ENCODE peak calls at places on chromosomes 5 and 9, in four cellular contexts. L, Z, T and K are unnamed samples.
A peak's percentile ranks its signal among the peaks of the same experiment; 100 is the strongest.

GRCh38 chr9:137136261-137136925 is 2.6 kb upstream of the GRIN1 start:
- DNase-seq in T (no peak), Z (no peak), L (no peak), K (no peak)

GRCh38 chr5:140329739-140330481 is 16.5 kb downstream of the HBEGF start:
- DNase-seq in T (no peak), L (peak; percentile 37), Z (no peak), K (no peak)

GRCh38 chr9:138059196-138059595 is 181.6 kb downstream of the CACNA1B start:
- DNase-seq in T (no peak), L (no peak), Z (no peak), K (no peak)

GRCh38 chr9:78559449-78559885 is 262.5 kb downstream of the PSAT1 start:
- DNase-seq in L (peak; percentile 92), T (no peak), Z (peak; percentile 91), K (no peak)

GRCh38 chr5:73433982-73434342 is 14.6 kb downstream of the FOXD1 start:
- DNase-seq in Z (peak; percentile 68), T (no peak), L (peak; percentile 58), K (no peak)

GRCh38 chr5:92215116-92215515 is 832.0 kb upstream of the ARRDC3 start:
- DNase-seq in T (no peak), L (no peak), Z (no peak), K (no peak)

GRCh38 chr5:152084476-152084875 is 159.8 kb upstream of the GLRA1 start:
- DNase-seq in L (no peak), T (no peak), Z (no peak), K (no peak)

GRCh38 chr9:104863180-104863883 is 64.6 kb downstream of the ABCA1 start:
- DNase-seq in T (no peak), L (peak; percentile 87), Z (peak; percentile 93), K (peak; percentile 64)

GRCh38 chr5:23591250-23591649 is 83.8 kb downstream of the PRDM9 start:
- DNase-seq in Z (no peak), T (no peak), L (no peak), K (no peak)

GRCh38 chr5:90640484-90641059 is 82.0 kb downstream of the ADGRV1 start:
- DNase-seq in Z (no peak), L (no peak), T (no peak), K (no peak)

GRCh38 chr5:74575741-74576538 is 64.6 kb downstream of the ENC1 start:
- DNase-seq in Z (peak; percentile 85), T (no peak), L (peak; percentile 73), K (no peak)

GRCh38 chr5:14131855-14132503 is 11.2 kb upstream of the TRIO start:
- DNase-seq in L (no peak), Z (no peak), T (no peak), K (no peak)

GRCh38 chr9:104279535-104280215 is 185.6 kb downstream of the SMC2 start:
- DNase-seq in L (no peak), Z (no peak), T (no peak), K (no peak)

GRCh38 chr5:77155179-77155839 is 55.2 kb upstream of the PDE8B start:
- DNase-seq in T (no peak), Z (no peak), L (no peak), K (no peak)

GRCh38 chr9:130660326-130660682 is 4.1 kb upstream of the PRDM12 start:
- DNase-seq in T (no peak), L (no peak), Z (no peak), K (no peak)

GRCh38 chr9:129889461-129889935 is 54.2 kb downstream of the USP20 start:
- DNase-seq in T (no peak), L (no peak), Z (no peak), K (no peak)

GRCh38 chr9:123326662-123327093 is 29.3 kb upstream of the CRB2 start:
- DNase-seq in T (no peak), Z (no peak), L (no peak), K (no peak)

GRCh38 chr5:59418766-59419165 is 474.8 kb downstream of the PDE4D start:
- DNase-seq in T (no peak), L (no peak), Z (no peak), K (no peak)

GRCh38 chr9:133477992-133478850 is 678 bp downstream of the SLC2A6 start:
- DNase-seq in Z (peak; percentile 17), L (peak; percentile 89), T (no peak), K (peak; percentile 39)
- H3K36me3 ChIP-seq in Z (no peaks in the 10 kb centered on the region), L (peaks cover 38% of the 10 kb centered on the region), T (no peaks in the 10 kb centered on the region), K (peaks cover 36% of the 10 kb centered on the region)

DNA sequence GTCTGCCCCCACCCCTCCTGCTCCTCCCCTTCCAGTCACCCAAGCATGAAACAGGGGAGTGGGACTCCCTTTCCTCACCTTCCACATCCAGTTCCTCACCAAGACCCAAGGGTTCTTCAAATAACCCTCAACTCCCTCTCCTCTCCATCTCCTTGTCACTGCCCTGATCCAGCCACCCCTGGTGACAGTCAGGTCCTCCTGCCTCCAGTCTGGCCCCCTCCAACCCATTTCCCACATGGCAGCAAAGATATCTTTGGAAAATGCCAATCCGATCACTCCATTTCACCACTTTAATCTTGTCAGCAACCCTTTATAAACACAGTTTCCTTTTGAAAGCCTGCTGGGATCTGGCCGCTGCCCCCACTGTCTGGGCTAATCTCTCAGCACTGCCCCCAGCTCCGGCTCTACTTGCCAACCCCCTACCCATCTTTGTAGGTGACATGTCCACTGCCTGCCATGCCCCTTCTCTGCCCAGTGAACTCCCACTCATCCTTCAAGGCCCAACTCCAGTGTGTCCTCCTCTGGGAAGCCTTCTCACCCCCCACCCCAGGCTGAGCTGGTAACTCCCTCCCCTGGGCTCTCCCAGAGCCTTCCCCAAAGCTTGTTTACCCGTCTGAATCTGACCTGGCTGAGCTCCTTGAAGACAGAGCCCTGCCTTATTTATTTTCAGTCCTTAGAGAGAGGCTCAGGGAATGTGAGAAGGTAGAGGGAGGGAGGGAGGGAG is 781 bp upstream of the MYOZ3 start:
- DNase-seq in T (no peak), Z (no peak), L (no peak), K (no peak)
- H4K91ac ChIP-seq in T (no peak overlapping the region), Z (peak overlapping the region; percentile 4), L (no peak overlapping the region), K (no peak overlapping the region)

GRCh38 chr9:86578722-86579121 is 224.5 kb upstream of the TUT7 start:
- DNase-seq in Z (no peak), L (no peak), T (no peak), K (no peak)

GRCh38 chr9:86585422-86586143 is 231.4 kb upstream of the TUT7 start:
- DNase-seq in T (no peak), Z (peak; percentile 26), L (peak; percentile 37), K (no peak)

GRCh38 chr9:86577420-86578333 is 223.5 kb upstream of the TUT7 start:
- DNase-seq in L (no peak), T (no peak), Z (no peak), K (no peak)

GRCh38 chr9:86575825-86576488 is 221.7 kb upstream of the TUT7 start:
- DNase-seq in T (no peak), L (no peak), Z (no peak), K (no peak)

GRCh38 chr9:86580688-86581087 is 226.5 kb upstream of the TUT7 start:
- DNase-seq in L (no peak), T (no peak), Z (peak; percentile 20), K (no peak)
- H2BK120ac ChIP-seq in L (no peak overlapping the region), T (no peak overlapping the region), Z (no peak overlapping the region), K (no peak overlapping the region)

GRCh38 chr9:128175102-128175563 is 15.1 kb downstream of the BBLN start:
- DNase-seq in Z (peak; percentile 88), T (no peak), L (peak; percentile 86), K (no peak)
- H3K36me3 ChIP-seq in Z (peaks cover 43% of the 10 kb centered on the region), T (peaks cover 39% of the 10 kb centered on the region), L (peaks cover 84% of the 10 kb centered on the region), K (peaks cover 86% of the 10 kb centered on the region)

DNA sequence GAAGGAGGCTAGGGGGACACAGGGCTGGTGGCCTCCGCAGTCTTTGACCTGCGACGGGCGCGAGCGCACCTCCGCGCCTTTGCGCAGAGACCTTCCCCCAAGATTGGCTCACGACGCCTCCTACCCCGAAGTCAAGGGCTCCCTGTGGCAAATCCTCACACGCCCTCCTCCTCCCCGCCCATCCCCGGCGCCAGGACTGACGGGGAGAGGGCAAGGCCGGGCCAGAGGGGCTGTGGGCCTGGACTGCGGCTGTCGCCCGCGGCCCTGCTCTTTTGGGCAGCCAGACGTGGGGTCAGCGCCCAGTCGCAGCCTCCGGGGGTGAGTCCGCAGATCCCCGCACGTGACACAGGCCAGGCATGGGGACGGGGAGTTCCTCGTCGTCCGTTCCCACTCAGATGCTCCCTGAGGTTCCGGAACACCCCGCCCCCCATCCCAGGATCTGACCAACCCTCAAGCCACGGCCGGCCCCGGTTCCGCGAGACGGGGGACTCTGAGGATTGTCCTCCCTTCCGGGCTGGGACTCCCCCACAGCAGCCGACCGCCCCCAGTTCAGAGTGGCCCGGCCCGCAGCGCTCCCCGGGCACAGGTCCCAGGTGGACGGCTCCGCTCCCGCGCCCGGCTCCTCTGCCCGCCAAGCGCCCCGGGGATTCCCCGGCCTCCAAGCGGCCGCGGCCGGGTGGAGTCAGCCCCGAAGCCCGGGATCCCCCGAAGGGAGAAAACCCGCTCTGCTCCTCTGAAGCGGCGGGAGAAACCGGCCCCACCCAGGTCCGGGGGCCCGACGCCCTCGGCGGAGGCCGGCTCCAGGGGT is 534 bp upstream of the ANKRD33B start:
- DNase-seq in L (peak; percentile 64), Z (peak; percentile 45), T (no peak), K (peak; percentile 42)
- H4K91ac ChIP-seq in L (peak overlapping the region; percentile 56), Z (peak overlapping the region; percentile 76), T (no peak overlapping the region), K (no peak overlapping the region)